ENCODE peak calls at places on chromosome 17, in eight cellular contexts. J, E, X, Z, G, Y, U and Q are unnamed samples.

GRCh38 chr17:29686998-29687397 is 64.3 kb upstream of the CORO6 start:
- DNase-seq in U (no peak), G (no peak), Z (no peak), X (no peak), J (no peak), E (no peak), Y (no peak), Q (no peak)

GRCh38 chr17:7263071-7263800 is 958 bp upstream of the CLDN7 start:
- DNase-seq in Y (no peak), G (no peak), Z (peak), J (peak), E (no peak), U (no peak), X (no peak), Q (no peak)

GRCh38 chr17:3308603-3309002 is 10.4 kb upstream of the OR3A1 start:
- DNase-seq in Z (no peak), G (no peak), J (peak), X (no peak), U (no peak), E (no peak), Y (no peak), Q (no peak)

GRCh38 chr17:39661044-39661406 is 4.1 kb upstream of the TCAP start:
- DNase-seq in Z (no peak), U (no peak), G (no peak), E (no peak), X (no peak), J (no peak), Y (no peak), Q (no peak)

GRCh38 chr17:29237476-29238132 is 9.1 kb upstream of the CRYBA1 start:
- DNase-seq in Y (no peak), X (no peak), J (no peak), E (no peak), U (no peak), Z (no peak), G (no peak), Q (no peak)

GRCh38 chr17:39625198-39625769 is 1.5 kb upstream of the PPP1R1B start:
- DNase-seq in Z (no peak), J (no peak), Y (no peak), E (no peak), X (no peak), U (no peak), G (no peak), Q (no peak)

GRCh38 chr17:50892101-50892776 is 26.1 kb upstream of the TOB1 start:
- DNase-seq in Y (no peak), J (no peak), E (no peak), G (no peak), X (no peak), U (no peak), Z (no peak), Q (no peak)

GRCh38 chr17:17792551-17793377 is 44.0 kb downstream of the SREBF1 start:
- DNase-seq in X (no peak), J (peak), Y (peak), Z (no peak), E (peak), U (no peak), G (no peak), Q (no peak)

GRCh38 chr17:56804454-56804853 is 29.3 kb downstream of the C17orf67 start:
- DNase-seq in E (no peak), G (no peak), J (no peak), Y (no peak), X (no peak), U (no peak), Z (no peak), Q (no peak)

GRCh38 chr17:75288784-75289121 is 480 bp downstream of the SLC25A19 start:
- DNase-seq in Z (no peak), X (no peak), G (no peak), J (peak), Y (no peak), U (no peak), E (no peak), Q (no peak)

GRCh38 chr17:74019860-74020259 is 183.6 kb upstream of the RPL38 start:
- DNase-seq in J (no peak), E (no peak), Y (no peak), Z (no peak), X (no peak), U (no peak), G (no peak), Q (no peak)

GRCh38 chr17:41307647-41308046 is 1.5 kb downstream of the KRTAP16-1 start:
- DNase-seq in J (no peak), E (no peak), Y (no peak), X (no peak), Z (no peak), G (no peak), U (no peak), Q (no peak)

GRCh38 chr17:59643159-59643857 is 23.6 kb downstream of the CLTC start:
- DNase-seq in E (no peak), G (no peak), Y (no peak), Z (no peak), X (no peak), J (peak), U (no peak), Q (no peak)

GRCh38 chr17:49343273-49343672 is 18.8 kb downstream of the ZNF652 start:
- DNase-seq in G (no peak), Z (no peak), X (no peak), J (no peak), Y (no peak), U (no peak), E (no peak), Q (no peak)

GRCh38 chr17:78130439-78131101 is at the start of gene TMC8:
- DNase-seq in X (no peak), Y (peak), U (no peak), G (no peak), E (peak), Z (no peak), J (no peak), Q (no peak)

GRCh38 chr17:82076018-82076784 is 10.6 kb upstream of the DUS1L start:
- DNase-seq in J (no peak), X (no peak), Z (no peak), G (no peak), Y (no peak), U (no peak), E (no peak), Q (no peak)

GRCh38 chr17:78390241-78391050 is 12.0 kb downstream of the PGS1 start:
- DNase-seq in G (no peak), Z (no peak), Y (no peak), X (no peak), U (no peak), E (no peak), J (peak), Q (no peak)

GRCh38 chr17:65975878-65976277 is 216.1 kb downstream of the CEP112 start:
- DNase-seq in G (no peak), Y (no peak), X (no peak), J (no peak), U (no peak), E (no peak), Z (peak), Q (no peak)

GRCh38 chr17:47844814-47845453 is 3.9 kb upstream of the SCRN2 start:
- DNase-seq in X (no peak), Y (no peak), E (no peak), J (peak), G (no peak), U (no peak), Z (no peak), Q (no peak)
- TF ChIP-seq CTCF in X (no peak), Y (no peak), E (no peak), J (peak), G (no peak), U (no peak), Z (peak), Q (peak)

DNA sequence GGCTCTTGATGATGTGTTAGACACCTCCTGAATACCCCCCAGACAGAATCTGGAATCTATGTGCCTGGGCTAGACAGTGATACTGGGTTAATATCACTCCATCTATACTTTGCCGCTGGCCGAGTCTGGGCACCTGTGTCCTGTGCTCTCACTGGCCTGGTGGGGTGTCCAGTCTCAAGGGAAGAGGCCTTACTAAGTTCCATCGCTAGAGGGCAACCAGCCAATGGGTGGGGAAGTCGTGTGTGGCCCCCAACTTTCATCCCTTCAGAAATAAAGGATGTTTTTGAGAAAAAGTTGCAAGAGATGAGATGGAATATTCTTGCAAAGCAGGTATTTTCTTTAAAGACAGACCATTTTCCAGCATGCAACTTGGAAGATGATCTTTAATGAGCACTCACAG is 1.6 kb upstream of the GLP2R start:
- DNase-seq in X (no peak), Z (no peak), J (peak), Y (no peak), G (no peak), E (no peak), U (no peak), Q (no peak)
- TF ChIP-seq CTCF in X (no peak), Z (no peak), J (peak), Y (no peak), G (no peak), E (no peak), U (no peak), Q (no peak)

GRCh38 chr17:31448467-31449077 is 57.1 kb downstream of the RAB11FIP4 start:
- DNase-seq in X (no peak), J (no peak), Y (no peak), U (no peak), E (no peak), Z (no peak), G (no peak), Q (no peak)
- TF ChIP-seq CTCF in X (no peak), J (no peak), Y (no peak), U (no peak), E (no peak), Z (no peak), G (no peak), Q (no peak)

GRCh38 chr17:16537130-16537458 is 31.9 kb downstream of the ZNF287 start:
- DNase-seq in Z (no peak), G (no peak), X (no peak), U (no peak), Y (no peak), E (no peak), J (no peak), Q (no peak)
- TF ChIP-seq CTCF in Z (no peak), G (no peak), X (no peak), U (no peak), Y (no peak), E (no peak), J (peak), Q (peak)

DNA sequence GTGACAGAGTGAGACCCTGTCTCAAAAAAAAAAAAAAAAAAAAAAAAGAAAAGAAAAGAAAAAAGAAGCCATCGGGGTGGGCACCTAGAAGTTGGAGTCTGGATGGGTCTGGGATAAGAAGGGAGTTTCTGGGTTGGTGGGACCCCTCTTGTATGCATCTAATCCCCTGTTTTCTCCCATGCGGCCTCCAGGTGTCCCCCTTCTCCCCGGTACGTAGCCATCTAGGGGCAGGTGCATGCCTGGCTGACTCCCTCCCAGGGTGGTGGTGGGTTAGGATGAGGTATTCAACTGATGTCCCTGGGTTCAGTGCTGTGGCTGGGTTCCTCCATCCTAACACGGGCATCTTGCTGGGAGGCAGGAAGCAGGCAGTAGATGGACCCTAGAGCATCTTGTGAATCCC is 13.0 kb downstream of the FMNL1 start:
- DNase-seq in E (peak), X (no peak), G (no peak), Y (no peak), U (no peak), J (peak), Z (peak), Q (no peak)
- TF ChIP-seq CTCF in E (peak), X (no peak), G (no peak), Y (no peak), U (no peak), J (peak), Z (peak), Q (peak)

GRCh38 chr17:36529121-36529520 is 5.5 kb downstream of the MYO19 start:
- DNase-seq in E (no peak), J (no peak), X (no peak), G (no peak), Z (no peak), U (no peak), Y (no peak), Q (no peak)

GRCh38 chr17:36535669-36536081 is 888 bp downstream of the PIGW start:
- DNase-seq in Y (no peak), E (no peak), Z (no peak), U (no peak), X (no peak), G (no peak), J (no peak), Q (no peak)

GRCh38 chr17:36532435-36532975 is 2.2 kb downstream of the MYO19 start:
- DNase-seq in Y (no peak), J (no peak), Z (no peak), X (no peak), G (no peak), E (no peak), U (no peak), Q (no peak)

GRCh38 chr17:36534117-36534880 is at the start of gene MYO19:
- DNase-seq in Z (peak), Y (no peak), U (no peak), E (peak), G (peak), X (no peak), J (peak), Q (peak)

DNA sequence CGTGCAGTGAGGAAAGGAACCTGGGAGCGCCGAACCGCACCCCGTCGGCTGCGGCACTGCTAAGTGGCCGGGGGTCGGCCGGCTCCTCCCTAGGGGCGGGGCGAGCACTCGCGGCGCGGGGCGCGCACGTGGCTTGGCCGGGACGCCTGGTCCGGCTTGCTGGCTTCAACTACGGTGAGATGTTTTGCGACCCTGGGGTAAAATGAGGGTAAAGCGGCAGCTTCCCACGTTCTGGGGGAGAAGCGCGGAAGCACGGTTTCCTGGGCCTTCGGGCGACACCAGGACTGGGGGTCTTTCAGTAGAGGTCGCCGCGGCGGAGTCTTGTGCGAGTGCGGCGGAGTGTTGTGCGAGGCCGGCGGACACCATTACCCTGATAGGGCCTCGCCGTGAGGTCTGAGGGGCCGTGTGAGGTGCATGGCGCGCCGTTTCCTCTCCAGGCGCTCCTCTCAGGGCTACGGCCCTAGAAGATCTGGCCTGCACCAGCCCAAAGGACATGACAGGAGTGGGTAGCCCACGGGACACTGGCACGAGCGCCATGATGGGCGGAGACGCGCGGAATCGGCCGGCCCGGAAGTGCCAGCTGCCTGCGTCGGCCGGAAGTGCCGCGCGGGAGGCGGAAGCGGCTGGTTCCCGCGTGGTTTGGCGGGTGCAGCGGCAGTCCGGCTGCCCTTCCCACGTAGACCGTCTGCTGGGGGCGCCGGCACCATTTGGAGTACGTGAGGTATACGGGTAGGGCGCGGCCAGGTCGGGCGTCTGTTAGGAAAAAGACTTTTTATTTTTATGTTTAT is at the start of gene PIGW:
- DNase-seq in G (peak), J (peak), E (peak), Z (peak), Y (peak), X (peak), U (peak), Q (peak)
- TF ChIP-seq CTCF in G (no peak), J (no peak), E (no peak), Z (no peak), Y (no peak), X (no peak), U (no peak), Q (no peak)

GRCh38 chr17:43079578-43080302 is 45.4 kb downstream of the BRCA1 start:
- DNase-seq in X (no peak), J (no peak), E (no peak), Y (no peak), U (no peak), Z (no peak), G (no peak), Q (no peak)

GRCh38 chr17:43090022-43090421 is 35.1 kb downstream of the BRCA1 start:
- DNase-seq in E (no peak), X (no peak), Y (no peak), U (no peak), J (no peak), Z (no peak), G (no peak), Q (no peak)

GRCh38 chr17:43085489-43085888 is 39.7 kb downstream of the BRCA1 start:
- DNase-seq in J (peak), G (no peak), Z (no peak), Y (no peak), U (no peak), X (no peak), E (no peak), Q (no peak)
- TF ChIP-seq CTCF in J (no peak), G (no peak), Z (no peak), Y (no peak), U (no peak), X (no peak), E (no peak), Q (no peak)

GRCh38 chr17:76820523-76820922 is 47.7 kb upstream of the MGAT5B start:
- DNase-seq in E (no peak), U (no peak), Y (no peak), J (no peak), Z (no peak), G (no peak), X (no peak), Q (no peak)

GRCh38 chr17:76820039-76820438 is 48.2 kb upstream of the MGAT5B start:
- DNase-seq in Y (no peak), X (no peak), U (no peak), E (no peak), G (peak), Z (no peak), J (no peak), Q (no peak)

GRCh38 chr17:76812968-76813367 is 55.2 kb upstream of the MGAT5B start:
- DNase-seq in X (no peak), U (no peak), G (no peak), E (no peak), Z (no peak), J (no peak), Y (no peak), Q (no peak)

GRCh38 chr17:76812248-76812647 is 56.0 kb upstream of the MGAT5B start:
- DNase-seq in G (no peak), Y (no peak), X (no peak), U (no peak), Z (no peak), J (no peak), E (no peak), Q (no peak)

DNA sequence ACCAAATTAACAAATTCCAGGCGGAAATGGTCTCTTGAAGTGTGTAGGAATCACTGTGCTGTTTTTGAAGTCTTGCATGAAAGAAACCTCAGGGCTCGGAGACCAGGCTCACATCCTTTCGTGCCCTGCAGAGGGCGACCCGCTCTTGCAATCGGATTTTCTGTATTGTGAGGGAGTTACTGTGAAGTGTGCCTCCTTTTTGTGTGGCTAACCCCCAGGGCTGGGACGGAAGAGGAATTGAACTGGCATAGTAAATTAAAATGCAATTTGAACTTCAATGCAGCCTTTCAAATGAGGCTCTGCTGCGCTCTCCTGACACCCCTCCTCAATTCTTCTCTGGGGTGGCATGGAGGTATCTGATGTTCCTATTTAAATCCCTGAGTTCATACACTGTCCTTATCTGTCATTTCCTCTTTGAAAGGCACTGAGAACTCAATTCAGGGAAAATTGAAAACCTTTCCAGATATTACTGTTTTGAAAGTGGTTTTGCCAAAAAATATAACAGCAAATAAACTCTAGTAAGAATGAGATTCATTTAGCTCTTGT is 51.5 kb upstream of the MGAT5B start:
- DNase-seq in U (no peak), J (peak), E (peak), X (no peak), Z (peak), G (no peak), Y (peak), Q (no peak)
- TF ChIP-seq CTCF in U (peak), J (peak), E (peak), X (peak), Z (peak), G (no peak), Y (peak), Q (peak)